ENCODE peak calls at places on chromosomes 6 and 20, in eight cellular contexts. One of them, this sample, is unnamed.

GRCh38 chr6:118263929-118264486 is 284.1 kb upstream of the PLN start:
- DNase-seq in CD8-positive, alpha-beta memory T cell: no peak
- DNase-seq in aorta: no peak
- DNase-seq in left lung: no peak
- DNase-seq in fibroblast of lung: peak; percentile 29
- DNase-seq in upper lobe of right lung: no peak
- DNase-seq in MM.1S: no peak
- DNase-seq in A549: no peak
- DNase-seq in this sample: no peak

GRCh38 chr20:63093966-63094766 is 87.4 kb upstream of the BHLHE23 start:
- DNase-seq in CD8-positive, alpha-beta memory T cell: no peak
- DNase-seq in aorta: peak; percentile 48
- DNase-seq in left lung: peak; percentile 20
- DNase-seq in fibroblast of lung: no peak
- DNase-seq in upper lobe of right lung: peak; percentile 31
- DNase-seq in MM.1S: no peak
- DNase-seq in A549: no peak
- DNase-seq in this sample: no peak

GRCh38 chr20:36441416-36441815 is 99.9 kb upstream of the MYL9 start:
- DNase-seq in CD8-positive, alpha-beta memory T cell: no peak
- DNase-seq in aorta: no peak
- DNase-seq in left lung: no peak
- DNase-seq in fibroblast of lung: no peak
- DNase-seq in upper lobe of right lung: no peak
- DNase-seq in MM.1S: no peak
- DNase-seq in A549: no peak
- DNase-seq in this sample: no peak

GRCh38 chr6:55058682-55059081 is 115.6 kb upstream of the HCRTR2 start:
- DNase-seq in CD8-positive, alpha-beta memory T cell: no peak
- DNase-seq in aorta: no peak
- DNase-seq in left lung: no peak
- DNase-seq in fibroblast of lung: no peak
- DNase-seq in upper lobe of right lung: no peak
- DNase-seq in MM.1S: no peak
- DNase-seq in A549: no peak
- DNase-seq in this sample: no peak

GRCh38 chr6:130033999-130034814 is 15.8 kb downstream of the L3MBTL3 start:
- DNase-seq in CD8-positive, alpha-beta memory T cell: no peak
- DNase-seq in aorta: no peak
- DNase-seq in left lung: no peak
- DNase-seq in fibroblast of lung: peak; percentile 90
- DNase-seq in upper lobe of right lung: no peak
- DNase-seq in MM.1S: no peak
- DNase-seq in A549: no peak
- DNase-seq in this sample: peak; percentile 64

GRCh38 chr20:56944546-56944945 is 315.4 kb downstream of the TFAP2C start:
- DNase-seq in CD8-positive, alpha-beta memory T cell: no peak
- DNase-seq in aorta: no peak
- DNase-seq in left lung: no peak
- DNase-seq in fibroblast of lung: no peak
- DNase-seq in upper lobe of right lung: no peak
- DNase-seq in MM.1S: no peak
- DNase-seq in A549: no peak
- DNase-seq in this sample: no peak

GRCh38 chr20:7161690-7162089 is 394.2 kb downstream of the BMP2 start:
- DNase-seq in CD8-positive, alpha-beta memory T cell: no peak
- DNase-seq in aorta: no peak
- DNase-seq in left lung: no peak
- DNase-seq in fibroblast of lung: peak; percentile 5
- DNase-seq in upper lobe of right lung: no peak
- DNase-seq in MM.1S: no peak
- DNase-seq in A549: no peak
- DNase-seq in this sample: no peak

GRCh38 chr6:119344306-119344705 is 5.3 kb downstream of the MAN1A1 start:
- DNase-seq in CD8-positive, alpha-beta memory T cell: no peak
- DNase-seq in aorta: no peak
- DNase-seq in left lung: no peak
- DNase-seq in fibroblast of lung: no peak
- DNase-seq in upper lobe of right lung: no peak
- DNase-seq in MM.1S: no peak
- DNase-seq in A549: no peak
- DNase-seq in this sample: peak; percentile 24

GRCh38 chr6:50278663-50279062 is 228.9 kb upstream of the DEFB112 start:
- DNase-seq in CD8-positive, alpha-beta memory T cell: no peak
- DNase-seq in aorta: no peak
- DNase-seq in left lung: no peak
- DNase-seq in fibroblast of lung: no peak
- DNase-seq in upper lobe of right lung: no peak
- DNase-seq in MM.1S: peak; percentile 78
- DNase-seq in A549: no peak
- DNase-seq in this sample: no peak

GRCh38 chr6:27251672-27252251 is 4.3 kb downstream of the PRSS16 start:
- DNase-seq in CD8-positive, alpha-beta memory T cell: peak; percentile 56
- DNase-seq in aorta: peak; percentile 79
- DNase-seq in left lung: peak; percentile 87
- DNase-seq in fibroblast of lung: peak; percentile 67
- DNase-seq in upper lobe of right lung: peak; percentile 94
- DNase-seq in MM.1S: peak; percentile 93
- DNase-seq in A549: peak; percentile 85
- DNase-seq in this sample: peak; percentile 70

GRCh38 chr6:78487401-78487800 is 379.9 kb upstream of the IRAK1BP1 start:
- DNase-seq in CD8-positive, alpha-beta memory T cell: no peak
- DNase-seq in aorta: no peak
- DNase-seq in left lung: no peak
- DNase-seq in fibroblast of lung: peak; percentile 60
- DNase-seq in upper lobe of right lung: no peak
- DNase-seq in MM.1S: no peak
- DNase-seq in A549: no peak
- DNase-seq in this sample: no peak

GRCh38 chr6:152946484-152946883 is 36.4 kb downstream of the FBXO5 start:
- DNase-seq in CD8-positive, alpha-beta memory T cell: no peak
- DNase-seq in aorta: no peak
- DNase-seq in left lung: no peak
- DNase-seq in fibroblast of lung: no peak
- DNase-seq in upper lobe of right lung: no peak
- DNase-seq in MM.1S: no peak
- DNase-seq in A549: no peak
- DNase-seq in this sample: no peak

GRCh38 chr6:8137529-8137939 is 35.2 kb upstream of the EEF1E1 start:
- DNase-seq in CD8-positive, alpha-beta memory T cell: no peak
- DNase-seq in aorta: no peak
- DNase-seq in left lung: no peak
- DNase-seq in fibroblast of lung: no peak
- DNase-seq in upper lobe of right lung: no peak
- DNase-seq in MM.1S: no peak
- DNase-seq in A549: no peak
- DNase-seq in this sample: no peak

GRCh38 chr6:169131356-169131755 is 122.3 kb downstream of the THBS2 start:
- DNase-seq in CD8-positive, alpha-beta memory T cell: no peak
- DNase-seq in aorta: no peak
- DNase-seq in left lung: no peak
- DNase-seq in fibroblast of lung: peak; percentile 46
- DNase-seq in upper lobe of right lung: no peak
- DNase-seq in MM.1S: no peak
- DNase-seq in A549: no peak
- DNase-seq in this sample: no peak

GRCh38 chr6:53860511-53860910 is 65.7 kb downstream of the LRRC1 start:
- DNase-seq in CD8-positive, alpha-beta memory T cell: no peak
- DNase-seq in aorta: no peak
- DNase-seq in left lung: no peak
- DNase-seq in fibroblast of lung: no peak
- DNase-seq in upper lobe of right lung: no peak
- DNase-seq in MM.1S: no peak
- DNase-seq in A549: no peak
- DNase-seq in this sample: no peak

GRCh38 chr20:48224531-48224930 is 439.2 kb upstream of the SULF2 start:
- DNase-seq in CD8-positive, alpha-beta memory T cell: no peak
- DNase-seq in aorta: no peak
- DNase-seq in left lung: no peak
- DNase-seq in fibroblast of lung: peak; percentile 8
- DNase-seq in upper lobe of right lung: no peak
- DNase-seq in MM.1S: no peak
- DNase-seq in A549: no peak
- DNase-seq in this sample: no peak

GRCh38 chr6:7143161-7143974 is 35.6 kb downstream of the RREB1 start:
- DNase-seq in CD8-positive, alpha-beta memory T cell: no peak
- DNase-seq in aorta: no peak
- DNase-seq in left lung: no peak
- DNase-seq in fibroblast of lung: no peak
- DNase-seq in upper lobe of right lung: no peak
- DNase-seq in MM.1S: peak; percentile 66
- DNase-seq in A549: no peak
- DNase-seq in this sample: peak; percentile 75

GRCh38 chr6:142478117-142478516 is 176.3 kb downstream of the ADGRG6 start:
- DNase-seq in CD8-positive, alpha-beta memory T cell: no peak
- DNase-seq in aorta: no peak
- DNase-seq in left lung: no peak
- DNase-seq in fibroblast of lung: peak; percentile 44
- DNase-seq in upper lobe of right lung: no peak
- DNase-seq in MM.1S: peak; percentile 17
- DNase-seq in A549: no peak
- DNase-seq in this sample: no peak

GRCh38 chr20:24995741-24996448 is 3.3 kb upstream of the APMAP start:
- DNase-seq in CD8-positive, alpha-beta memory T cell: no peak
- DNase-seq in aorta: no peak
- DNase-seq in left lung: no peak
- DNase-seq in fibroblast of lung: no peak
- DNase-seq in upper lobe of right lung: peak; percentile 34
- DNase-seq in MM.1S: no peak
- DNase-seq in A549: no peak
- DNase-seq in this sample: no peak

GRCh38 chr6:42889815-42890214 is 10.4 kb downstream of the RPL7L1 start:
- DNase-seq in CD8-positive, alpha-beta memory T cell: no peak
- DNase-seq in aorta: no peak
- DNase-seq in left lung: no peak
- DNase-seq in fibroblast of lung: peak; percentile 17
- DNase-seq in upper lobe of right lung: no peak
- DNase-seq in MM.1S: peak; percentile 33
- DNase-seq in A549: no peak
- DNase-seq in this sample: no peak

GRCh38 chr20:45445805-45446562 is 23.6 kb upstream of the WFDC2 start:
- DNase-seq in CD8-positive, alpha-beta memory T cell: no peak
- DNase-seq in aorta: no peak
- DNase-seq in left lung: no peak
- DNase-seq in fibroblast of lung: no peak
- DNase-seq in upper lobe of right lung: no peak
- DNase-seq in MM.1S: peak; percentile 56
- DNase-seq in A549: peak; percentile 82
- DNase-seq in this sample: no peak

GRCh38 chr6:16316741-16317251 is 78.4 kb downstream of the GMPR start:
- DNase-seq in CD8-positive, alpha-beta memory T cell: peak; percentile 62
- DNase-seq in aorta: no peak
- DNase-seq in left lung: no peak
- DNase-seq in fibroblast of lung: peak; percentile 88
- DNase-seq in upper lobe of right lung: no peak
- DNase-seq in MM.1S: peak; percentile 47
- DNase-seq in A549: peak; percentile 21
- DNase-seq in this sample: no peak

GRCh38 chr6:168155821-168156741 is 77.1 kb upstream of the FRMD1 start:
- DNase-seq in CD8-positive, alpha-beta memory T cell: no peak
- DNase-seq in aorta: no peak
- DNase-seq in left lung: no peak
- DNase-seq in fibroblast of lung: peak; percentile 8
- DNase-seq in upper lobe of right lung: no peak
- DNase-seq in MM.1S: no peak
- DNase-seq in A549: no peak
- DNase-seq in this sample: no peak

GRCh38 chr6:11815231-11815630 is 36.6 kb upstream of the ADTRP start:
- DNase-seq in CD8-positive, alpha-beta memory T cell: no peak
- DNase-seq in aorta: no peak
- DNase-seq in left lung: no peak
- DNase-seq in fibroblast of lung: peak; percentile 62
- DNase-seq in upper lobe of right lung: no peak
- DNase-seq in MM.1S: no peak
- DNase-seq in A549: peak; percentile 27
- DNase-seq in this sample: no peak

GRCh38 chr6:134345780-134346179 is 27.9 kb upstream of the SGK1 start:
- DNase-seq in CD8-positive, alpha-beta memory T cell: no peak
- DNase-seq in aorta: no peak
- DNase-seq in left lung: peak; percentile 38
- DNase-seq in fibroblast of lung: no peak
- DNase-seq in upper lobe of right lung: no peak
- DNase-seq in MM.1S: no peak
- DNase-seq in A549: no peak
- DNase-seq in this sample: peak; percentile 49

GRCh38 chr20:23143098-23143497 is 57.0 kb upstream of the CD93 start:
- DNase-seq in CD8-positive, alpha-beta memory T cell: no peak
- DNase-seq in aorta: no peak
- DNase-seq in left lung: peak; percentile 80
- DNase-seq in fibroblast of lung: peak; percentile 84
- DNase-seq in upper lobe of right lung: no peak
- DNase-seq in MM.1S: no peak
- DNase-seq in A549: peak; percentile 87
- DNase-seq in this sample: peak; percentile 70
- H3K27ac ChIP-seq in CD8-positive, alpha-beta memory T cell: no peak overlapping the region
- H3K27ac ChIP-seq in aorta: no peak overlapping the region
- H3K27ac ChIP-seq in left lung: peak overlapping the region; percentile 77
- H3K27ac ChIP-seq in fibroblast of lung: peak overlapping the region; percentile 58
- H3K27ac ChIP-seq in upper lobe of right lung: peak overlapping the region; percentile 85
- H3K27ac ChIP-seq in MM.1S: no peak overlapping the region
- H3K27ac ChIP-seq in A549: peak overlapping the region; percentile 71
- H3K27ac ChIP-seq in this sample: no peak overlapping the region

GRCh38 chr20:50728981-50729874 is 2.2 kb upstream of the PARD6B start:
- DNase-seq in CD8-positive, alpha-beta memory T cell: no peak
- DNase-seq in aorta: no peak
- DNase-seq in left lung: no peak
- DNase-seq in fibroblast of lung: no peak
- DNase-seq in upper lobe of right lung: no peak
- DNase-seq in MM.1S: no peak
- DNase-seq in A549: no peak
- DNase-seq in this sample: no peak
- H3K4me1 ChIP-seq in CD8-positive, alpha-beta memory T cell: peaks cover 20% of the 10 kb centered on the region
- H3K4me1 ChIP-seq in aorta: no peaks in the 10 kb centered on the region
- H3K4me1 ChIP-seq in left lung: peaks cover 12% of the 10 kb centered on the region
- H3K4me1 ChIP-seq in fibroblast of lung: peaks cover 6% of the 10 kb centered on the region
- H3K4me1 ChIP-seq in upper lobe of right lung: peaks cover 21% of the 10 kb centered on the region
- H3K4me1 ChIP-seq in MM.1S: peaks cover 8% of the 10 kb centered on the region
- H3K4me1 ChIP-seq in A549: peaks cover 67% of the 10 kb centered on the region
- H3K4me1 ChIP-seq in this sample: peaks cover 2% of the 10 kb centered on the region

GRCh38 chr6:37005061-37005810 is at the start of gene FGD2:
- DNase-seq in CD8-positive, alpha-beta memory T cell: no peak
- DNase-seq in aorta: no peak
- DNase-seq in left lung: no peak
- DNase-seq in fibroblast of lung: no peak
- DNase-seq in upper lobe of right lung: no peak
- DNase-seq in MM.1S: no peak
- DNase-seq in A549: no peak
- DNase-seq in this sample: no peak
- H3K4me3 ChIP-seq in CD8-positive, alpha-beta memory T cell: no peak within 1 kb of the TSS
- H3K4me3 ChIP-seq in aorta: no peak within 1 kb of the TSS
- H3K4me3 ChIP-seq in left lung: peak within 1 kb of the TSS; percentile 17
- H3K4me3 ChIP-seq in fibroblast of lung: no peak within 1 kb of the TSS
- H3K4me3 ChIP-seq in upper lobe of right lung: peak within 1 kb of the TSS; percentile 47
- H3K4me3 ChIP-seq in MM.1S: peak within 1 kb of the TSS; percentile 45
- H3K4me3 ChIP-seq in A549: no peak within 1 kb of the TSS
- H3K4me3 ChIP-seq in this sample: peak within 1 kb of the TSS; percentile 6

DNA sequence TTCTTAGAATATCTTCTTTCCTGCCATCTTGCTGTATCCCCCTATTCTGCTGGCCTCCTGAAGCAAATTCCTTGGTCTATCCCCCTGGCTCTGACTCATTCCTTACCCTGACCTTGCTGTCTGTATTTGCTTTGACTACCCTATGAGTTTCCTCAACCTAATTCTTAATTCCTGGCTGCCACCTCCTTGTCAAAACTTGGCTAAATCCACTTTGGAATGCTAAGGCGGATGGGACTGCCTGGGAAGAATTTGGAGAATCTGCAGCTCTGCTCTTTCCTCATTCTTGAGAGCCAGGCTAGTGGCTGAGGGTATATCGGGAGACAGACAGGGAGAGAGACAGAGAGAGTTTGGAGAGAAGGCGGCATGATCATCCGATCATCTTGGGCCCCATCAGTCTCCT is 24.4 kb downstream of the CAP2 start:
- DNase-seq in CD8-positive, alpha-beta memory T cell: no peak
- DNase-seq in aorta: no peak
- DNase-seq in left lung: no peak
- DNase-seq in fibroblast of lung: peak; percentile 98
- DNase-seq in upper lobe of right lung: no peak
- DNase-seq in MM.1S: no peak
- DNase-seq in A549: peak; percentile 70
- DNase-seq in this sample: no peak
- H3K27ac ChIP-seq in CD8-positive, alpha-beta memory T cell: no peak overlapping the region
- H3K27ac ChIP-seq in aorta: peak overlapping the region; percentile 97
- H3K27ac ChIP-seq in left lung: no peak overlapping the region
- H3K27ac ChIP-seq in fibroblast of lung: peak overlapping the region; percentile 83
- H3K27ac ChIP-seq in upper lobe of right lung: no peak overlapping the region
- H3K27ac ChIP-seq in MM.1S: no peak overlapping the region
- H3K27ac ChIP-seq in A549: peak overlapping the region; percentile 99
- H3K27ac ChIP-seq in this sample: peak overlapping the region; percentile 93

This sample was measured in right cardiac atrium.